ENCODE peak calls at places on chromosomes 11 and 22, in six cellular contexts. One of them, this sample, is unnamed. For H3K27me3, the result is how much of the 10 kb centered on the place peaks cover.

GRCh38 chr22:37316875-37317371 is 34.6 kb downstream of the CYTH4 start:
- DNase-seq in tibial nerve: peak
- DNase-seq in uterus: peak
- DNase-seq in fibroblast of lung: peak
- DNase-seq in body of pancreas: peak
- DNase-seq in GM23248: peak
- DNase-seq in this sample: peak

GRCh38 chr11:62984451-62984991 is at the start of gene SLC22A6:
- DNase-seq in tibial nerve: no peak
- DNase-seq in uterus: no peak
- DNase-seq in fibroblast of lung: no peak
- DNase-seq in body of pancreas: no peak
- DNase-seq in GM23248: no peak
- DNase-seq in this sample: no peak

GRCh38 chr11:44570411-44571155 is 5.1 kb downstream of the CD82 start:
- DNase-seq in tibial nerve: no peak
- DNase-seq in uterus: no peak
- DNase-seq in fibroblast of lung: no peak
- DNase-seq in body of pancreas: no peak
- DNase-seq in GM23248: no peak
- DNase-seq in this sample: no peak

GRCh38 chr22:45534339-45535192 is 31.9 kb downstream of the FBLN1 start:
- DNase-seq in tibial nerve: no peak
- DNase-seq in uterus: peak
- DNase-seq in fibroblast of lung: peak
- DNase-seq in body of pancreas: no peak
- DNase-seq in GM23248: no peak
- DNase-seq in this sample: no peak

GRCh38 chr11:134757633-134758032 is 345.6 kb upstream of the B3GAT1 start:
- DNase-seq in tibial nerve: no peak
- DNase-seq in uterus: no peak
- DNase-seq in fibroblast of lung: no peak
- DNase-seq in body of pancreas: no peak
- DNase-seq in GM23248: no peak
- DNase-seq in this sample: no peak

GRCh38 chr22:37273126-37273845 is 9.0 kb upstream of the CYTH4 start:
- DNase-seq in tibial nerve: no peak
- DNase-seq in uterus: no peak
- DNase-seq in fibroblast of lung: peak
- DNase-seq in body of pancreas: no peak
- DNase-seq in GM23248: peak
- DNase-seq in this sample: no peak

GRCh38 chr11:117230286-117230961 is 1.4 kb downstream of the PCSK7 start:
- DNase-seq in tibial nerve: no peak
- DNase-seq in uterus: no peak
- DNase-seq in fibroblast of lung: no peak
- DNase-seq in body of pancreas: no peak
- DNase-seq in GM23248: peak
- DNase-seq in this sample: no peak

GRCh38 chr11:63866211-63866610 is 27.3 kb downstream of the MARK2 start:
- DNase-seq in tibial nerve: peak
- DNase-seq in uterus: peak
- DNase-seq in fibroblast of lung: peak
- DNase-seq in body of pancreas: peak
- DNase-seq in GM23248: peak
- DNase-seq in this sample: peak

GRCh38 chr22:40743740-40744139 is 64.5 kb downstream of the MCHR1 start:
- DNase-seq in tibial nerve: no peak
- DNase-seq in uterus: no peak
- DNase-seq in fibroblast of lung: no peak
- DNase-seq in body of pancreas: no peak
- DNase-seq in GM23248: no peak
- DNase-seq in this sample: no peak

GRCh38 chr11:17931595-17931994 is 81.3 kb downstream of the SERGEF start:
- DNase-seq in tibial nerve: no peak
- DNase-seq in uterus: no peak
- DNase-seq in fibroblast of lung: no peak
- DNase-seq in body of pancreas: no peak
- DNase-seq in GM23248: no peak
- DNase-seq in this sample: no peak

GRCh38 chr11:126282742-126283591 is at the start of gene TIRAP:
- DNase-seq in tibial nerve: peak
- DNase-seq in uterus: peak
- DNase-seq in fibroblast of lung: peak
- DNase-seq in body of pancreas: peak
- DNase-seq in GM23248: peak
- DNase-seq in this sample: peak

GRCh38 chr22:30047364-30047738 is 32.9 kb upstream of the HORMAD2 start:
- DNase-seq in tibial nerve: no peak
- DNase-seq in uterus: no peak
- DNase-seq in fibroblast of lung: peak
- DNase-seq in body of pancreas: no peak
- DNase-seq in GM23248: no peak
- DNase-seq in this sample: no peak

GRCh38 chr22:23722168-23722567 is 28.7 kb downstream of the ZNF70 start:
- DNase-seq in tibial nerve: no peak
- DNase-seq in uterus: no peak
- DNase-seq in fibroblast of lung: no peak
- DNase-seq in body of pancreas: no peak
- DNase-seq in GM23248: no peak
- DNase-seq in this sample: no peak

GRCh38 chr11:1827095-1827797 is 7.5 kb upstream of the SYT8 start:
- DNase-seq in tibial nerve: peak
- DNase-seq in uterus: no peak
- DNase-seq in fibroblast of lung: peak
- DNase-seq in body of pancreas: peak
- DNase-seq in GM23248: peak
- DNase-seq in this sample: peak

GRCh38 chr11:60993611-60994010 is 22.1 kb downstream of the CD6 start:
- DNase-seq in tibial nerve: no peak
- DNase-seq in uterus: no peak
- DNase-seq in fibroblast of lung: no peak
- DNase-seq in body of pancreas: no peak
- DNase-seq in GM23248: no peak
- DNase-seq in this sample: no peak

GRCh38 chr11:95991101-95991500 is 67.2 kb upstream of the MTMR2 start:
- DNase-seq in tibial nerve: no peak
- DNase-seq in uterus: no peak
- DNase-seq in fibroblast of lung: no peak
- DNase-seq in body of pancreas: no peak
- DNase-seq in GM23248: peak
- DNase-seq in this sample: no peak

GRCh38 chr22:50548046-50548912 is 2.6 kb downstream of the KLHDC7B start:
- DNase-seq in tibial nerve: no peak
- DNase-seq in uterus: no peak
- DNase-seq in fibroblast of lung: no peak
- DNase-seq in body of pancreas: no peak
- DNase-seq in GM23248: peak
- DNase-seq in this sample: no peak

GRCh38 chr11:1518301-1518700 is 31.7 kb upstream of the MOB2 start:
- DNase-seq in tibial nerve: no peak
- DNase-seq in uterus: no peak
- DNase-seq in fibroblast of lung: no peak
- DNase-seq in body of pancreas: no peak
- DNase-seq in GM23248: no peak
- DNase-seq in this sample: peak

GRCh38 chr11:111631666-111632039 is 29.4 kb downstream of the SIK2 start:
- DNase-seq in tibial nerve: no peak
- DNase-seq in uterus: no peak
- DNase-seq in fibroblast of lung: peak
- DNase-seq in body of pancreas: no peak
- DNase-seq in GM23248: peak
- DNase-seq in this sample: no peak

GRCh38 chr11:74739546-74740270 is 8.5 kb upstream of the CHRDL2 start:
- DNase-seq in tibial nerve: no peak
- DNase-seq in uterus: peak
- DNase-seq in fibroblast of lung: peak
- DNase-seq in body of pancreas: peak
- DNase-seq in GM23248: peak
- DNase-seq in this sample: no peak

GRCh38 chr11:103659138-103659734 is 377.2 kb upstream of the DDI1 start:
- DNase-seq in tibial nerve: no peak
- DNase-seq in uterus: no peak
- DNase-seq in fibroblast of lung: no peak
- DNase-seq in body of pancreas: no peak
- DNase-seq in GM23248: peak
- DNase-seq in this sample: no peak

GRCh38 chr22:36757608-36758220 is 18.2 kb downstream of the IFT27 start:
- DNase-seq in tibial nerve: peak
- DNase-seq in uterus: peak
- DNase-seq in fibroblast of lung: peak
- DNase-seq in body of pancreas: peak
- DNase-seq in GM23248: peak
- DNase-seq in this sample: peak

GRCh38 chr11:126871792-126872191 is 128.8 kb downstream of the KIRREL3 start:
- DNase-seq in tibial nerve: no peak
- DNase-seq in uterus: no peak
- DNase-seq in fibroblast of lung: no peak
- DNase-seq in body of pancreas: no peak
- DNase-seq in GM23248: peak
- DNase-seq in this sample: no peak

GRCh38 chr11:126589492-126589803 is 234.0 kb downstream of the ST3GAL4 start:
- DNase-seq in tibial nerve: no peak
- DNase-seq in uterus: no peak
- DNase-seq in fibroblast of lung: no peak
- DNase-seq in body of pancreas: no peak
- DNase-seq in GM23248: peak
- DNase-seq in this sample: no peak

GRCh38 chr11:75771646-75772410 is 3.2 kb downstream of the DGAT2 start:
- DNase-seq in tibial nerve: no peak
- DNase-seq in uterus: no peak
- DNase-seq in fibroblast of lung: peak
- DNase-seq in body of pancreas: no peak
- DNase-seq in GM23248: peak
- DNase-seq in this sample: peak

GRCh38 chr22:39473856-39474255 is 17.0 kb downstream of the MGAT3 start:
- DNase-seq in tibial nerve: no peak
- DNase-seq in uterus: no peak
- DNase-seq in fibroblast of lung: no peak
- DNase-seq in body of pancreas: no peak
- DNase-seq in GM23248: no peak
- DNase-seq in this sample: no peak

GRCh38 chr11:112157274-112157766 is 6.6 kb downstream of the IL18 start:
- DNase-seq in tibial nerve: no peak
- DNase-seq in uterus: no peak
- DNase-seq in fibroblast of lung: peak
- DNase-seq in body of pancreas: peak
- DNase-seq in GM23248: peak
- DNase-seq in this sample: no peak

GRCh38 chr22:19774628-19775027 is 14.1 kb downstream of the TBX1 start:
- DNase-seq in tibial nerve: no peak
- DNase-seq in uterus: no peak
- DNase-seq in fibroblast of lung: no peak
- DNase-seq in body of pancreas: no peak
- DNase-seq in GM23248: no peak
- DNase-seq in this sample: no peak
- H3K27me3 ChIP-seq in tibial nerve: half or more
- H3K27me3 ChIP-seq in uterus: under half
- H3K27me3 ChIP-seq in fibroblast of lung: under half
- H3K27me3 ChIP-seq in body of pancreas: under half
- H3K27me3 ChIP-seq in GM23248: under half
- H3K27me3 ChIP-seq in this sample: under half

DNA sequence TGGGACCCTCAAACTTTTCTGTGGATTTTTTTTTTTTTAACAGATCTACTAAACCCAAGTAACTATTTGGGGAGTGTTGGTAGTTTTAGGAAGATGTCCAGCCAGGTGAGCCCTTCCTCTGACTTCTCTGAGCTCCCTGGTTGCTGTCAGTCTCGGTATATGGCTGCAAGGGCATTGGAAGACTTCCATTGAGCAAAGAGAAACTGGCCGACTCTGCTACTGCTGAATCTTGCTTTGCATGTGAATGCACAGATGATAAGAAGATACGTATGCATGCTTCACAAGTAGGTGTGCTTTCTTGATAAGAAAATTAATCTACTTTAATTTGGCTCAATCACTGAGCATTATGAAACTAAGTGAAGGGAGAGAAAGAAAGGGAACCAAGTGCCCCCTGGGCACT is 51.1 kb downstream of the BARX2 start:
- DNase-seq in tibial nerve: no peak
- DNase-seq in uterus: no peak
- DNase-seq in fibroblast of lung: no peak
- DNase-seq in body of pancreas: no peak
- DNase-seq in GM23248: no peak
- DNase-seq in this sample: no peak
- H3K27me3 ChIP-seq in tibial nerve: under half
- H3K27me3 ChIP-seq in uterus: under half
- H3K27me3 ChIP-seq in fibroblast of lung: under half
- H3K27me3 ChIP-seq in body of pancreas: under half
- H3K27me3 ChIP-seq in GM23248: under half
- H3K27me3 ChIP-seq in this sample: under half

DNA sequence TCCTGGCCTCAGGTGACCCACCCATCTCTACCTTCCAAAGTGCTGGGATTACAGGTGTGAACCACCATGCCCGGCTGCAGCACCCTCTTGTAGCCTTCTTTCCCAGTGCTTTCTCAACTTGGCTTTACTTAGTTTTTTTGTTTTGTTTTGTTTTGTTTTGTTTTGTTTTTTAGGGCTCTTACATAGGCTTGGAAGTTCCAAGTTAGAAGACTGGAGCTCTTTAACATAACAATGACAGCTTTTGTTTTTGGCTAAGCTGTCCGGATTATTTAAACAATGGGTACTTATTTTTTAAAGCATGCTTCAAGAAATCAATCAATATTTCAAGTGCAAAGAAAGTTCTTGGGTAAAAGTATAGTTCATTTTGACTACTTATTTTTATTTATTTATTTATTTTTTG is 25.9 kb downstream of the KMT2A start:
- DNase-seq in tibial nerve: no peak
- DNase-seq in uterus: no peak
- DNase-seq in fibroblast of lung: no peak
- DNase-seq in body of pancreas: no peak
- DNase-seq in GM23248: no peak
- DNase-seq in this sample: no peak
- H3K27me3 ChIP-seq in tibial nerve: under half
- H3K27me3 ChIP-seq in uterus: under half
- H3K27me3 ChIP-seq in fibroblast of lung: under half
- H3K27me3 ChIP-seq in body of pancreas: under half
- H3K27me3 ChIP-seq in GM23248: under half
- H3K27me3 ChIP-seq in this sample: under half

GRCh38 chr22:22090650-22091399 is 108.2 kb upstream of the TOP3B start:
- DNase-seq in tibial nerve: no peak
- DNase-seq in uterus: no peak
- DNase-seq in fibroblast of lung: no peak
- DNase-seq in body of pancreas: no peak
- DNase-seq in GM23248: no peak
- DNase-seq in this sample: no peak

GRCh38 chr22:22092974-22093373 is 110.4 kb upstream of the TOP3B start:
- DNase-seq in tibial nerve: no peak
- DNase-seq in uterus: no peak
- DNase-seq in fibroblast of lung: no peak
- DNase-seq in body of pancreas: no peak
- DNase-seq in GM23248: no peak
- DNase-seq in this sample: no peak

GRCh38 chr22:22093743-22094142 is 111.2 kb upstream of the TOP3B start:
- DNase-seq in tibial nerve: no peak
- DNase-seq in uterus: no peak
- DNase-seq in fibroblast of lung: no peak
- DNase-seq in body of pancreas: no peak
- DNase-seq in GM23248: no peak
- DNase-seq in this sample: no peak

GRCh38 chr22:22091400-22091878 is 108.9 kb upstream of the TOP3B start:
- DNase-seq in tibial nerve: no peak
- DNase-seq in uterus: no peak
- DNase-seq in fibroblast of lung: no peak
- DNase-seq in body of pancreas: no peak
- DNase-seq in GM23248: no peak
- DNase-seq in this sample: no peak

GRCh38 chr22:22092101-22092500 is 109.5 kb upstream of the TOP3B start:
- DNase-seq in tibial nerve: no peak
- DNase-seq in uterus: no peak
- DNase-seq in fibroblast of lung: no peak
- DNase-seq in body of pancreas: no peak
- DNase-seq in GM23248: no peak
- DNase-seq in this sample: no peak
- H3K27me3 ChIP-seq in tibial nerve: under half
- H3K27me3 ChIP-seq in uterus: under half
- H3K27me3 ChIP-seq in fibroblast of lung: under half
- H3K27me3 ChIP-seq in body of pancreas: under half
- H3K27me3 ChIP-seq in GM23248: under half
- H3K27me3 ChIP-seq in this sample: under half